ENCODE peak calls at places on chromosomes 4 and X, in seven cellular contexts. R is AG09319, D is OCI-LY7, T is lung, Z is RWPE2, B is pancreas, O is lower leg skin. I is an unnamed sample.

GRCh38 chr4:89492476-89493110 is 185.0 kb upstream of the GPRIN3 start:
- DNase-seq in R (no peak), D (no peak), T (no peak), Z (no peak), B (no peak), O (no peak), I (no peak)

GRCh38 chr4:27050731-27051130 is 190.1 kb downstream of the STIM2 start:
- DNase-seq in R (no peak), D (no peak), T (no peak), Z (no peak), B (no peak), O (no peak), I (no peak)

GRCh38 chrX:53086464-53086863 is 4.3 kb downstream of the TSPYL2 start:
- DNase-seq in R (no peak), D (no peak), T (peak; percentile 70), Z (no peak), B (peak; percentile 39), O (no peak), I (no peak)

GRCh38 chrX:108018659-108019381 is 26.0 kb upstream of the VSIG1 start:
- DNase-seq in R (no peak), D (no peak), T (no peak), Z (no peak), B (no peak), O (no peak), I (no peak)

GRCh38 chrX:107571296-107571998 is 56.9 kb upstream of the PRPS1 start:
- DNase-seq in R (peak; percentile 52), D (no peak), T (no peak), Z (peak; percentile 70), B (no peak), O (no peak), I (no peak)

GRCh38 chr4:181261279-181261678 is 981.9 kb upstream of the TENM3 start:
- DNase-seq in R (no peak), D (peak; percentile 10), T (no peak), Z (no peak), B (no peak), O (no peak), I (no peak)

GRCh38 chrX:23554304-23554703 is 113.0 kb upstream of the PRDX4 start:
- DNase-seq in R (peak; percentile 0), D (peak; percentile 9), T (no peak), Z (no peak), B (no peak), O (no peak), I (no peak)

GRCh38 chr4:101285985-101286384 is 61.3 kb downstream of the PPP3CA start:
- DNase-seq in R (no peak), D (no peak), T (no peak), Z (no peak), B (no peak), O (no peak), I (no peak)

GRCh38 chr4:2301221-2301642 is 39.3 kb upstream of the MXD4 start:
- DNase-seq in R (no peak), D (no peak), T (no peak), Z (no peak), B (no peak), O (no peak), I (no peak)

GRCh38 chrX:150990910-150991309 is 7.8 kb downstream of the HMGB3 start:
- DNase-seq in R (no peak), D (no peak), T (no peak), Z (no peak), B (no peak), O (no peak), I (no peak)

GRCh38 chr4:148369919-148370318 is 72.3 kb downstream of the NR3C2 start:
- DNase-seq in R (no peak), D (no peak), T (no peak), Z (no peak), B (no peak), O (no peak), I (no peak)

GRCh38 chrX:17608898-17609297 is 128.4 kb upstream of the SCML1 start:
- DNase-seq in R (no peak), D (no peak), T (no peak), Z (no peak), B (peak; percentile 74), O (no peak), I (no peak)

GRCh38 chr4:115152081-115152480 is 38.7 kb upstream of the NDST4 start:
- DNase-seq in R (no peak), D (no peak), T (no peak), Z (no peak), B (no peak), O (no peak), I (no peak)

GRCh38 chr4:152679414-152680281 is at the start of gene TMEM154:
- DNase-seq in R (no peak), D (peak; percentile 91), T (peak; percentile 68), Z (peak; percentile 77), B (peak; percentile 5), O (peak; percentile 65), I (peak; percentile 78)

GRCh38 chr4:90181644-90182043 is 54.5 kb downstream of the CCSER1 start:
- DNase-seq in R (no peak), D (no peak), T (no peak), Z (no peak), B (no peak), O (no peak), I (no peak)

GRCh38 chrX:80430826-80431501 is 10.7 kb downstream of the TENT5D start:
- DNase-seq in R (no peak), D (peak; percentile 7), T (no peak), Z (no peak), B (no peak), O (no peak), I (no peak)

GRCh38 chrX:131063613-131064012 is 5.5 kb downstream of the ARHGAP36 start:
- DNase-seq in R (no peak), D (peak; percentile 3), T (no peak), Z (no peak), B (no peak), O (no peak), I (no peak)
- TF ChIP-seq CTCF in R (no peak), D (peak; percentile 43), T (no peak), Z (peak; percentile 5), B (no peak), O (no peak), I (peak; percentile 72)

GRCh38 chr4:145819246-145820181 is 119.1 kb downstream of the ZNF827 start:
- DNase-seq in R (no peak), D (no peak), T (no peak), Z (no peak), B (no peak), O (no peak), I (no peak)
- TF ChIP-seq CTCF in R (no peak), D (no peak), T (no peak), Z (no peak), B (no peak), O (no peak), I (no peak)

DNA sequence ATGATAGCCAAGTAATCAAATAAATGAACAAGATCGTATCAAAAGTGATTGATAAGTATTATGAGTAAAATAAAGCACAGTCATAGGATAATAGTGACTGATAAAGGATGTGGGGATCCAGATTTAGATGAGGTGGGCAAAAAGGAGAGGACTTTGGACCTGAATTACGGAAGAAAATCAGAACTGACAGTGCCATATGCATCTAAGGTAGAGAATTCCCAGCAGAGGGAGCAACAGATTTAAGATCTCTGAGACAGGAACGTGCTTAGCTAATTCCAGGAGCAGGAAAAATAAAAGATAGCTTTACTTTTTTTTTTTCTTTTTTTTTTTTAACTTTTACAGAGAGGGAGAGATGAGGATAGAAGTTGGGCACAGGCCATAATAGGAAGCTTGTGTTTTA is 189.9 kb downstream of the NWD2 start:
- DNase-seq in R (no peak), D (no peak), T (no peak), Z (no peak), B (no peak), O (no peak), I (no peak)
- TF ChIP-seq CTCF in R (no peak), D (no peak), T (no peak), Z (peak; percentile 42), B (no peak), O (no peak), I (peak; percentile 48)

GRCh38 chr4:36039031-36039430 is 205.3 kb downstream of the ARAP2 start:
- DNase-seq in R (no peak), D (peak; percentile 9), T (no peak), Z (no peak), B (no peak), O (no peak), I (no peak)
- TF ChIP-seq CTCF in R (no peak), D (no peak), T (no peak), Z (no peak), B (no peak), O (no peak), I (no peak)

GRCh38 chr4:77701111-77701510 is 95.5 kb downstream of the CXCL13 start:
- DNase-seq in R (no peak), D (no peak), T (no peak), Z (no peak), B (no peak), O (no peak), I (no peak)

GRCh38 chr4:77695769-77696168 is 90.1 kb downstream of the CXCL13 start:
- DNase-seq in R (peak; percentile 38), D (no peak), T (no peak), Z (no peak), B (no peak), O (no peak), I (no peak)

GRCh38 chr4:77697860-77698599 is 92.4 kb downstream of the CXCL13 start:
- DNase-seq in R (no peak), D (peak; percentile 31), T (peak; percentile 33), Z (no peak), B (peak; percentile 55), O (no peak), I (no peak)

GRCh38 chr4:77699731-77700210 is 94.2 kb downstream of the CXCL13 start:
- DNase-seq in R (peak; percentile 30), D (peak; percentile 9), T (no peak), Z (no peak), B (no peak), O (no peak), I (no peak)
- TF ChIP-seq CTCF in R (peak; percentile 25), D (peak; percentile 23), T (no peak), Z (peak; percentile 14), B (no peak), O (no peak), I (peak; percentile 57)

I was measured in type B pancreatic cell.